ENCODE peak calls at places on chromosomes 1 and 21, in nine cellular contexts. J is heart right ventricle; Y is SK-N-SH; D is GM12865; Z is CD8-positive, alpha-beta T cell; B is GM06990; A is A549; E is fibroblast of the aortic adventitia; M is right lobe of liver. K is an unnamed sample.

GRCh38 chr1:229885568-229886495 is 181.2 kb upstream of the GALNT2 start:
- DNase-seq in E (no peak), J (no peak), Z (no peak), M (no peak), B (no peak), D (no peak), A (no peak), Y (no peak), K (no peak)

GRCh38 chr1:83693409-83694126 is 305.4 kb downstream of the TTLL7 start:
- DNase-seq in A (no peak), D (no peak), M (no peak), J (no peak), Y (peak), Z (no peak), B (no peak), E (no peak), K (no peak)

GRCh38 chr1:14371806-14372497 is 226.5 kb upstream of the KAZN start:
- DNase-seq in Z (no peak), A (no peak), M (no peak), B (no peak), D (no peak), Y (no peak), J (no peak), E (peak), K (peak)

GRCh38 chr1:15958788-15959187 is 17.1 kb downstream of the ZBTB17 start:
- DNase-seq in E (peak), A (no peak), D (no peak), Y (peak), Z (no peak), B (no peak), J (no peak), M (no peak), K (peak)

GRCh38 chr1:2229032-2229920 is 1.2 kb downstream of the SKI start:
- DNase-seq in J (no peak), M (peak), A (peak), Y (peak), D (peak), B (peak), E (peak), Z (peak), K (peak)

GRCh38 chr1:167821969-167822685 is 91.8 kb downstream of the ADCY10 start:
- DNase-seq in Z (no peak), J (no peak), E (no peak), Y (no peak), B (no peak), M (no peak), D (no peak), A (peak), K (peak)

GRCh38 chr1:3910049-3910731 is 10.1 kb upstream of the C1orf174 start:
- DNase-seq in D (no peak), Z (no peak), A (no peak), M (peak), J (no peak), E (no peak), B (no peak), Y (no peak), K (no peak)

GRCh38 chr1:19639999-19640362 is 4.1 kb upstream of the NBL1 start:
- DNase-seq in Z (no peak), A (peak), M (no peak), E (no peak), D (no peak), Y (no peak), J (no peak), B (no peak), K (peak)

GRCh38 chr1:109609881-109610280 is 9.5 kb downstream of the GNAT2 start:
- DNase-seq in B (no peak), J (no peak), Z (no peak), A (no peak), D (no peak), M (no peak), Y (no peak), E (no peak), K (peak)

GRCh38 chr21:43970551-43970950 is 41.6 kb upstream of the TRAPPC10 start:
- DNase-seq in J (no peak), B (no peak), Z (no peak), D (no peak), Y (no peak), M (no peak), A (no peak), E (no peak), K (no peak)

GRCh38 chr1:97078847-97079246 is 357.3 kb downstream of the PTBP2 start:
- DNase-seq in D (no peak), A (no peak), B (no peak), Z (no peak), M (no peak), E (no peak), Y (no peak), J (no peak), K (no peak)

GRCh38 chr21:32482565-32483292 is 70.2 kb downstream of the EVA1C start:
- DNase-seq in E (no peak), Z (no peak), J (no peak), A (no peak), M (no peak), D (no peak), Y (no peak), B (no peak), K (no peak)

GRCh38 chr1:37071829-37072228 is 37.5 kb upstream of the GRIK3 start:
- DNase-seq in D (no peak), Y (no peak), B (no peak), E (no peak), M (no peak), A (no peak), Z (no peak), J (no peak), K (no peak)

GRCh38 chr1:226938903-226939438 is 1.1 kb upstream of the COQ8A start:
- DNase-seq in Y (no peak), A (peak), D (no peak), Z (no peak), E (peak), B (no peak), J (no peak), M (no peak), K (peak)

GRCh38 chr1:109185357-109185756 is 28.4 kb upstream of the SARS1 start:
- DNase-seq in D (no peak), A (no peak), J (no peak), Y (no peak), E (no peak), B (no peak), M (no peak), Z (no peak), K (no peak)

GRCh38 chr1:196400478-196401453 is 207.5 kb downstream of the KCNT2 start:
- DNase-seq in E (peak), D (no peak), A (no peak), M (peak), J (peak), Z (no peak), B (no peak), Y (no peak), K (peak)

GRCh38 chr21:20108976-20109375 is 889.2 kb upstream of the NCAM2 start:
- DNase-seq in E (no peak), M (no peak), Y (no peak), B (no peak), J (no peak), A (no peak), D (no peak), Z (no peak), K (no peak)

GRCh38 chr1:6544831-6545230 is 9.5 kb downstream of the NOL9 start:
- DNase-seq in Y (no peak), Z (no peak), A (no peak), B (no peak), M (no peak), D (no peak), J (no peak), E (peak), K (no peak)

GRCh38 chr1:174160109-174160473 is 771 bp downstream of the RABGAP1L start:
- DNase-seq in B (no peak), Y (peak), M (peak), E (peak), Z (peak), J (peak), D (peak), A (peak), K (peak)

GRCh38 chr1:202585591-202585934 is 124.7 kb downstream of the SYT2 start:
- DNase-seq in Y (no peak), A (no peak), E (no peak), B (no peak), D (no peak), Z (no peak), J (no peak), M (no peak), K (peak)

GRCh38 chr1:16212251-16212961 is at the start of gene ARHGEF19:
- DNase-seq in B (no peak), D (no peak), E (no peak), A (no peak), J (no peak), Z (no peak), M (no peak), Y (no peak), K (no peak)

GRCh38 chr1:101043776-101044175 is 18.2 kb upstream of the DPH5 start:
- DNase-seq in E (peak), D (no peak), Y (no peak), J (no peak), Z (no peak), M (no peak), B (no peak), A (no peak), K (peak)

GRCh38 chr1:161365207-161365606 is 2.5 kb downstream of the CFAP126 start:
- DNase-seq in M (no peak), J (no peak), Y (no peak), D (no peak), E (no peak), B (no peak), A (no peak), Z (no peak), K (no peak)

GRCh38 chr1:161373442-161373841 is 5.8 kb upstream of the CFAP126 start:
- DNase-seq in A (no peak), Z (no peak), Y (no peak), E (no peak), M (no peak), B (no peak), J (no peak), D (no peak), K (no peak)

GRCh38 chr1:161364332-161364731 is 3.3 kb downstream of the CFAP126 start:
- DNase-seq in Z (no peak), M (no peak), B (no peak), A (no peak), J (no peak), Y (no peak), E (no peak), D (no peak), K (no peak)

DNA sequence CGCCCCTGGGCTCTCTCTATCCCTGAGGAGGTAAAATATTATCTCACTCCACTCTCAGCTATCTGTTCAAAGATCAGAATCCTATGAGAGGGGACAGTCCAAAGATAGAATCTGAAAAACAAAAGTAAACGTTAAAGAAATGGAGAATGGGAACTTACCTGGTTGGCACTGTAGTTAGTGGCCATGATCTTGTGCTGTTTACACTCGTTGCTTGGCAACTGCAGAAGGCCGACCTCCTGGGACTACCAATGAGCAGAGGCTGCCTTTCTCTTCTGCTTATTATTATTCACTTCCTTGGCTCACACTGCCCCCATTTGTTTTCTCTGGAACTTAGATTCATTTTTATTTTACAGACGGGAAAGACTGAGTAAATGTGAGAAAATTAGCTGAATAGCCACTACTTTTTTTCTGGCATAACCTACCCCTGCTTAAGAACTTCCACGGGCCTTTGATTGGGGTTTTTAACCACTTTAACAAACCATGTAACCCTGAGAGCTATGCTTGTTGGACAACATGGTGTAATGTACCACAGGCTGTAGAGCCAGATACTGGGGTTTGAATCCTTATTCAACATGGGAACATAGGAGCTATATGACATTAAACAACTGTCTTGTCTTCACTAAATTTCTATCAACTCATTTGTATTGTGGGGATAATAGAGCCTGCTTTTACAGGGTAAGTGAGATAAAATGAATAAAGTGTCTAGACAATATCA is at the start of gene CFAP126:
- DNase-seq in Z (peak), A (peak), M (peak), Y (peak), E (peak), B (peak), J (peak), D (peak), K (peak)
- TF ChIP-seq CTCF in Z (no peak), A (peak), M (no peak), Y (peak), E (peak), B (no peak), J (peak), D (no peak), K (no peak)

GRCh38 chr1:155320661-155321576 is at the start of gene RUSC1:
- DNase-seq in Z (peak), E (peak), D (peak), B (peak), J (peak), A (no peak), M (peak), Y (peak), K (peak)
- H3K4me3 ChIP-seq in Z (peak), E (peak), D (no peak), B (no peak), J (peak), A (no peak), M (peak), Y (peak), K (peak)

GRCh38 chr1:180186831-180187230 is 32.2 kb downstream of the QSOX1 start:
- DNase-seq in Z (no peak), D (no peak), B (no peak), A (no peak), E (no peak), Y (no peak), J (no peak), M (no peak), K (no peak)

GRCh38 chr1:180187626-180188025 is 33.0 kb downstream of the QSOX1 start:
- DNase-seq in Y (no peak), Z (no peak), J (no peak), E (no peak), B (no peak), M (no peak), D (no peak), A (no peak), K (no peak)

GRCh38 chr1:180190091-180190490 is 35.4 kb downstream of the QSOX1 start:
- DNase-seq in J (no peak), E (no peak), Z (no peak), B (no peak), A (no peak), M (no peak), Y (no peak), D (no peak), K (no peak)

GRCh38 chr1:180188679-180189175 is 34.1 kb downstream of the QSOX1 start:
- DNase-seq in B (no peak), M (no peak), J (no peak), D (no peak), E (no peak), A (no peak), Y (no peak), Z (no peak), K (no peak)

DNA sequence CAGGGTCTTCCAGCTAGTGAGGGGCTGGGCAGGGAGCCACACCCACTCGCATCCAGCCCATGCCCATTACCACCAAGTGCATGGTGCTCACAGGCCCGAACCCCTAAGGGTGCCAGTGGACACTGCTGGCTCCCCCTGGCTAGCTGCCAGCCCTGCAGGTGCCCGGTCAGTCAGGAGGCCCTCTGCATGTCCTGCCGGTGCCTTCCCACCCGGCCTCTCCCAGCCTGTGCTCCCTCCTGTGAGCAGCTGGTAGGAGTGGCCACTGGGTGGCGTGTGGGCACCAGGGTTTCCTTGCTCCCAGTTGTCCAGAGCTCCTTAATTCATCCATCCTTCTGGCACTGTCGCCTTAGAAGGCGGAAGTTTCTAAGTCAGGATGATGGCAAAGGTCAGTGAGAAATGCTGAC is 33.4 kb downstream of the QSOX1 start:
- DNase-seq in B (no peak), M (peak), A (peak), Z (no peak), Y (peak), J (no peak), E (peak), D (peak), K (peak)
- TF ChIP-seq CTCF in B (peak), M (peak), A (peak), Z (no peak), Y (peak), J (peak), E (peak), D (peak), K (peak)

DNA sequence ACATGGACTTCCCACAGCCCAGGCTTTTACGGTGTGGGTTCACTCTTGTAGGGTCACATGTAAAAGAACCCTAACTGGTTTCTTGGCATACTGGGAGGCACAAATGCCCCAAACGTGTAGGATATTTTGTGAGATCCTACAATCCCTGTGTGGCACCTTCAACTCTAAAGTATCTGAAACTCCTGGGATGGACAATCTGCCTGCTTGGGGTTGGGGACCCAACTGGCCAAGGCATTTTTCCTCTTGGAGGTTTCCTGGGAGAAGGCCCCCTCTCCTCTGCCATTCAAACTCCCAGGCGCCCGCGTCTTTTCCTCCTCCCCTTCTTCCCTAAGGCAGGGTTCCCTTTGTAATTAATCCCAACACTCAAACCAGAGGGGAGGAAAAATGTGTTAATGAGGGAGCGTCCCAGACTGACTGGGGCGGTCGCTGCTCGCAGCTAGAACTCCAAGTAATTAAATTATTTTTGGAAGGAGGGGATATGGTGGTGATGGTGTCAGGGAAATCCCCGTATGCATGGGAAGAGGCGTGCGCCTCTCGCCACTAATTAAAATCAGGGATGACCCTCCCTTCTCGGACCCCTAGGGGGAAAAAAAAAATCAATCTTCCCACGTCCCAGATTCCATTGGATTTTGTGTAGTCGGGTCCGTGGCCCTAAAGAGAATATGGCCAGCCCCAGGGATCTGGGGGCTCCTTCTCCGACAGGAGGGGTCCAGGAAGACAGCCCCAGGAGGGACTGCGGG is 650 bp upstream of the VANGL2 start:
- DNase-seq in M (no peak), B (no peak), E (no peak), D (no peak), Y (no peak), Z (no peak), A (no peak), J (no peak), K (no peak)
- H3K4me3 ChIP-seq in M (peak), B (no peak), E (peak), D (no peak), Y (peak), Z (peak), A (peak), J (peak), K (peak)

K was measured in AG10803.